ENCODE peak calls at places on chromosomes 3 and 15, in nine cellular contexts. C, K, R, O, D, V, Y, I and F are unnamed samples.

GRCh38 chr3:16386536-16386935 is 121.5 kb downstream of the OXNAD1 start:
- DNase-seq in C (no peak), K (no peak), R (no peak), O (no peak), D (no peak), V (no peak), Y (no peak), I (no peak), F (no peak)

GRCh38 chr3:45143673-45144670 is 2.2 kb downstream of the CDCP1 start:
- DNase-seq in C (no peak), K (no peak), R (no peak), O (no peak), D (no peak), V (no peak), Y (no peak), I (no peak), F (no peak)

GRCh38 chr3:134327594-134327975 is 46.7 kb downstream of the AMOTL2 start:
- DNase-seq in C (no peak), K (no peak), R (peak; percentile 81), O (no peak), D (no peak), V (no peak), Y (no peak), I (no peak), F (no peak)

GRCh38 chr3:9692416-9692815 is 11.2 kb upstream of the CPNE9 start:
- DNase-seq in C (no peak), K (no peak), R (no peak), O (no peak), D (no peak), V (no peak), Y (no peak), I (no peak), F (no peak)

GRCh38 chr3:144332866-144333265 is 361.2 kb downstream of the DIPK2A start:
- DNase-seq in C (no peak), K (no peak), R (no peak), O (no peak), D (no peak), V (no peak), Y (no peak), I (no peak), F (no peak)

GRCh38 chr3:185489462-185489861 is 9.4 kb downstream of the TMEM41A start:
- DNase-seq in C (no peak), K (no peak), R (no peak), O (no peak), D (no peak), V (peak; percentile 37), Y (no peak), I (no peak), F (no peak)

GRCh38 chr3:98801042-98801747 is 38.1 kb downstream of the ST3GAL6 start:
- DNase-seq in C (no peak), K (no peak), R (no peak), O (no peak), D (no peak), V (no peak), Y (no peak), I (no peak), F (no peak)

GRCh38 chr15:45121706-45122417 is 7.7 kb downstream of the DUOXA2 start:
- DNase-seq in C (no peak), K (no peak), R (peak; percentile 73), O (no peak), D (no peak), V (peak; percentile 56), Y (no peak), I (no peak), F (no peak)

GRCh38 chr3:60512506-60512905 is 738.7 kb downstream of the FHIT start:
- DNase-seq in C (no peak), K (no peak), R (no peak), O (no peak), D (no peak), V (no peak), Y (no peak), I (no peak), F (no peak)

GRCh38 chr3:191261304-191261638 is 62.2 kb downstream of the OSTN start:
- DNase-seq in C (no peak), K (no peak), R (no peak), O (no peak), D (no peak), V (no peak), Y (no peak), I (no peak), F (no peak)

GRCh38 chr15:27165590-27165989 is 194.6 kb downstream of the GABRG3 start:
- DNase-seq in C (no peak), K (no peak), R (no peak), O (no peak), D (no peak), V (no peak), Y (no peak), I (no peak), F (no peak)

GRCh38 chr3:127673191-127674098 is 693 bp downstream of the ABTB1 start:
- DNase-seq in C (peak; percentile 63), K (no peak), R (peak; percentile 52), O (no peak), D (no peak), V (no peak), Y (peak; percentile 51), I (peak; percentile 16), F (no peak)

GRCh38 chr3:49841126-49841525 is 15.2 kb downstream of the TRAIP start:
- DNase-seq in C (no peak), K (no peak), R (peak; percentile 15), O (no peak), D (peak; percentile 0), V (no peak), Y (no peak), I (no peak), F (no peak)

GRCh38 chr3:49461443-49462171 is 8.5 kb upstream of the DAG1 start:
- DNase-seq in C (no peak), K (no peak), R (no peak), O (no peak), D (no peak), V (no peak), Y (no peak), I (no peak), F (no peak)

GRCh38 chr3:69273895-69274294 is 112.0 kb downstream of the FRMD4B start:
- DNase-seq in C (no peak), K (no peak), R (no peak), O (no peak), D (no peak), V (no peak), Y (no peak), I (no peak), F (no peak)

GRCh38 chr3:55894605-55895004 is 407.5 kb upstream of the WNT5A start:
- DNase-seq in C (no peak), K (no peak), R (no peak), O (no peak), D (no peak), V (no peak), Y (no peak), I (no peak), F (no peak)

GRCh38 chr3:85835857-85836470 is 877.2 kb downstream of the CADM2 start:
- DNase-seq in C (no peak), K (no peak), R (no peak), O (no peak), D (no peak), V (no peak), Y (no peak), I (no peak), F (no peak)

GRCh38 chr3:36525115-36525711 is 144.9 kb downstream of the STAC start:
- DNase-seq in C (no peak), K (no peak), R (peak; percentile 84), O (no peak), D (no peak), V (no peak), Y (no peak), I (no peak), F (no peak)